ENCODE peak calls at places on chromosome 18, in ten cellular contexts. T is uterus, U is A549, N is sigmoid colon, S is IMR-90, D is thyroid gland, C is heart left ventricle, R is esophagus squamous epithelium, A is upper lobe of left lung, B is vagina. H is an unnamed sample.
A peak's percentile ranks its signal among the peaks of the same experiment; 100 is the strongest.

GRCh38 chr18:34887881-34888580 is 153.2 kb upstream of the MAPRE2 start:
- DNase-seq in S (no peak), D (peak; percentile 56), T (no peak), B (no peak), R (no peak), A (no peak), C (no peak), U (no peak), N (no peak), H (no peak)

GRCh38 chr18:35688757-35689156 is 107.2 kb downstream of the GALNT1 start:
- DNase-seq in U (no peak), D (no peak), T (no peak), A (no peak), N (no peak), S (no peak), B (no peak), C (no peak), R (no peak), H (no peak)

GRCh38 chr18:74412106-74412880 is 44.8 kb downstream of the DIPK1C start:
- DNase-seq in R (no peak), U (no peak), A (no peak), C (no peak), B (no peak), D (peak; percentile 86), N (no peak), S (no peak), T (no peak), H (no peak)

GRCh38 chr18:57728941-57729511 is 74.1 kb downstream of the ATP8B1 start:
- DNase-seq in S (peak; percentile 56), A (peak; percentile 28), R (no peak), B (peak; percentile 72), D (no peak), T (no peak), N (no peak), C (no peak), U (no peak), H (no peak)

GRCh38 chr18:44128365-44128764 is 552.3 kb upstream of the SETBP1 start:
- DNase-seq in N (no peak), C (no peak), S (peak; percentile 8), U (no peak), B (no peak), T (no peak), D (no peak), A (no peak), R (no peak), H (no peak)

GRCh38 chr18:70021043-70021442 is 73.4 kb upstream of the CD226 start:
- DNase-seq in B (no peak), C (no peak), N (no peak), R (no peak), A (no peak), T (no peak), U (no peak), S (no peak), D (no peak), H (no peak)

GRCh38 chr18:32386466-32386865 is 84.2 kb downstream of the GAREM1 start:
- DNase-seq in B (no peak), A (no peak), C (no peak), U (no peak), S (no peak), R (no peak), T (no peak), D (no peak), N (no peak), H (no peak)

GRCh38 chr18:58578835-58579560 is 49.9 kb downstream of the ALPK2 start:
- DNase-seq in T (no peak), U (peak; percentile 64), C (no peak), N (no peak), A (no peak), S (peak; percentile 88), D (no peak), R (no peak), B (no peak), H (no peak)

GRCh38 chr18:58241877-58242276 is 197.9 kb downstream of the NEDD4L start:
- DNase-seq in T (no peak), S (peak; percentile 93), U (no peak), A (no peak), D (no peak), R (no peak), B (no peak), N (no peak), C (no peak), H (no peak)

GRCh38 chr18:1062592-1062991 is 157.9 kb downstream of the ADCYAP1 start:
- DNase-seq in A (no peak), S (no peak), T (no peak), U (no peak), N (no peak), R (no peak), D (no peak), C (no peak), B (no peak), H (no peak)

GRCh38 chr18:55338955-55339662 is 248.9 kb downstream of the TCF4 start:
- DNase-seq in T (no peak), U (no peak), S (peak; percentile 28), A (no peak), C (no peak), D (no peak), R (no peak), B (no peak), N (no peak), H (no peak)

GRCh38 chr18:48896875-48897511 is 53.8 kb downstream of the SMAD7 start:
- DNase-seq in C (peak; percentile 81), R (no peak), U (no peak), D (peak; percentile 20), T (no peak), A (peak; percentile 81), B (no peak), N (peak; percentile 76), S (peak; percentile 17), H (peak; percentile 22)

GRCh38 chr18:21980744-21981143 is 188.6 kb upstream of the GATA6 start:
- DNase-seq in S (no peak), B (no peak), D (no peak), A (peak; percentile 32), N (no peak), R (no peak), C (no peak), U (no peak), T (no peak), H (no peak)
- H3K4me3 ChIP-seq in S (no peak overlapping the region), B (no peak overlapping the region), D (no peak overlapping the region), A (no peak overlapping the region), N (no peak overlapping the region), R (no peak overlapping the region), C (no peak overlapping the region), U (no peak overlapping the region), T (no peak overlapping the region), H (no peak overlapping the region)

GRCh38 chr18:11137400-11137799 is 12.0 kb downstream of the PIEZO2 start:
- DNase-seq in U (no peak), S (no peak), B (no peak), R (no peak), D (no peak), C (no peak), T (no peak), N (no peak), A (no peak), H (no peak)
- TF ChIP-seq POLR2A in U (no peak), S (no peak), B (no peak), R (no peak), D (no peak), C (no peak), T (no peak), N (no peak), A (no peak), H (no peak)

GRCh38 chr18:77102246-77103040 is 30.1 kb downstream of the MBP start:
- DNase-seq in D (no peak), B (peak; percentile 16), U (no peak), S (peak; percentile 93), N (no peak), A (no peak), R (no peak), C (no peak), T (no peak), H (no peak)
- H3K4me3 ChIP-seq in D (no peak overlapping the region), B (no peak overlapping the region), U (peak overlapping the region; percentile 19), S (no peak overlapping the region), N (no peak overlapping the region), A (no peak overlapping the region), R (no peak overlapping the region), C (no peak overlapping the region), T (no peak overlapping the region), H (no peak overlapping the region)

GRCh38 chr18:45687617-45688016 is 36.4 kb upstream of the SLC14A1 start:
- DNase-seq in A (no peak), R (no peak), D (no peak), S (no peak), N (no peak), U (no peak), T (no peak), C (no peak), B (no peak), H (no peak)

GRCh38 chr18:45688113-45688512 is 35.9 kb upstream of the SLC14A1 start:
- DNase-seq in S (peak; percentile 48), R (no peak), C (no peak), D (no peak), U (no peak), N (no peak), A (no peak), B (no peak), T (no peak), H (no peak)

GRCh38 chr18:45689386-45689785 is 34.6 kb upstream of the SLC14A1 start:
- DNase-seq in S (no peak), C (no peak), R (no peak), N (no peak), U (no peak), A (no peak), D (no peak), B (no peak), T (no peak), H (no peak)

GRCh38 chr18:45688834-45689233 is 35.1 kb upstream of the SLC14A1 start:
- DNase-seq in R (no peak), N (no peak), U (no peak), T (no peak), A (peak; percentile 33), D (no peak), B (no peak), C (no peak), S (no peak), H (no peak)

GRCh38 chr18:45686892-45687611 is 36.9 kb upstream of the SLC14A1 start:
- DNase-seq in S (no peak), D (no peak), T (no peak), A (peak; percentile 57), R (peak; percentile 17), U (no peak), C (no peak), B (no peak), N (no peak), H (no peak)
- TF ChIP-seq POLR2A in S (no peak), D (no peak), T (no peak), A (no peak), R (no peak), U (no peak), C (no peak), B (no peak), N (no peak), H (no peak)

DNA sequence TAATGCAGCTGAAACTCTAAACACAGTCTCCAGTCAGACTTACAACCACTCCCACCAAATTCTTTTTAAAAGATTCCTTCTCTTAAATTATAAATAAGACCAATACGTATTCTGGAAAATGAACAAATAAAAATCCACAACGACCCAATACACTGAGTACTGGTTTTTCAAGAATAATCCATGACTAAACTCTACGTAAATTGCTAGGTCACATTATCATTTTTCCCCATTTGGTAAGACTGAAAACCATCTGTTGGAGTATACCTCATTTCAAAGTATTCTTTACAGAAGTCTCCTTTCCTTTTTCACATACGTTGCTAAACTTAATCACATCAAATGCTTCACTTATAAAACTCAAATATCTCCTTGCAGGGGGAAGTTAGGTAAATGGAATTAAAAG is 6.0 kb downstream of the ZNF516 start:
- DNase-seq in N (no peak), U (no peak), R (no peak), A (no peak), B (no peak), S (peak; percentile 27), C (no peak), D (no peak), T (no peak), H (no peak)
- H3K4me3 ChIP-seq in N (no peak overlapping the region), U (no peak overlapping the region), R (no peak overlapping the region), A (no peak overlapping the region), B (peak overlapping the region; percentile 79), S (no peak overlapping the region), C (no peak overlapping the region), D (no peak overlapping the region), T (peak overlapping the region; percentile 10), H (no peak overlapping the region)